ENCODE peak calls at places on chromosomes 7 and 10, in eight cellular contexts. J is astrocyte of the spinal cord, P is PC-3, W is foreskin fibroblast, Q is IMR-90, U is cardiac muscle cell, R is fibroblast of mammary gland, D is adrenal gland. Z is an unnamed sample.

GRCh38 chr10:32237644-32238345 is 109.2 kb downstream of the EPC1 start:
- DNase-seq in J (peak; percentile 54), P (peak; percentile 89), W (peak; percentile 79), Q (peak; percentile 76), U (peak; percentile 23), R (peak; percentile 82), D (no peak), Z (no peak)

GRCh38 chr10:102579206-102579790 is 65.0 kb upstream of the TRIM8 start:
- DNase-seq in J (peak; percentile 27), P (no peak), W (peak; percentile 25), Q (peak; percentile 25), U (peak; percentile 45), R (peak; percentile 38), D (no peak), Z (no peak)

GRCh38 chr10:130099344-130099743 is 11.3 kb downstream of the C10orf143 start:
- DNase-seq in J (no peak), P (no peak), W (no peak), Q (no peak), U (no peak), R (no peak), D (no peak), Z (no peak)

GRCh38 chr7:13800694-13801448 is 188.6 kb downstream of the ETV1 start:
- DNase-seq in J (peak; percentile 93), P (peak; percentile 86), W (peak; percentile 77), Q (peak; percentile 96), U (peak; percentile 74), R (peak; percentile 94), D (no peak), Z (no peak)

GRCh38 chr7:6444516-6445269 is 3.1 kb downstream of the DAGLB start:
- DNase-seq in J (no peak), P (no peak), W (no peak), Q (peak; percentile 60), U (no peak), R (no peak), D (no peak), Z (no peak)

GRCh38 chr7:96311967-96312366 is 9.9 kb downstream of the SLC25A13 start:
- DNase-seq in J (no peak), P (no peak), W (no peak), Q (peak; percentile 35), U (peak; percentile 67), R (peak; percentile 44), D (peak; percentile 77), Z (no peak)

GRCh38 chr7:12397671-12398070 is 6.0 kb downstream of the VWDE start:
- DNase-seq in J (no peak), P (no peak), W (no peak), Q (no peak), U (no peak), R (no peak), D (no peak), Z (no peak)

GRCh38 chr7:18666107-18666728 is 170.7 kb downstream of the HDAC9 start:
- DNase-seq in J (peak; percentile 64), P (peak; percentile 81), W (peak; percentile 58), Q (peak; percentile 74), U (peak; percentile 84), R (peak; percentile 81), D (peak; percentile 84), Z (peak; percentile 37)

GRCh38 chr7:29106128-29106988 is 40.0 kb downstream of the CPVL start:
- DNase-seq in J (peak; percentile 64), P (peak; percentile 77), W (peak; percentile 41), Q (peak; percentile 60), U (peak; percentile 83), R (peak; percentile 69), D (no peak), Z (no peak)

GRCh38 chr7:140696024-140696678 is 357 bp upstream of the NDUFB2 start:
- DNase-seq in J (peak; percentile 94), P (peak; percentile 92), W (peak; percentile 91), Q (peak; percentile 89), U (peak; percentile 96), R (peak; percentile 88), D (peak; percentile 98), Z (peak; percentile 96)

GRCh38 chr7:21603477-21603876 is 60.6 kb downstream of the DNAH11 start:
- DNase-seq in J (no peak), P (no peak), W (no peak), Q (no peak), U (no peak), R (no peak), D (no peak), Z (no peak)

GRCh38 chr10:95431900-95432342 is 129.2 kb downstream of the SORBS1 start:
- DNase-seq in J (no peak), P (no peak), W (no peak), Q (no peak), U (no peak), R (no peak), D (no peak), Z (no peak)

GRCh38 chr7:111424768-111425167 is 137.5 kb downstream of the IMMP2L start:
- DNase-seq in J (no peak), P (peak; percentile 70), W (peak; percentile 20), Q (peak; percentile 23), U (no peak), R (peak; percentile 26), D (no peak), Z (no peak)

GRCh38 chr7:26787696-26788095 is 76.7 kb downstream of the SKAP2 start:
- DNase-seq in J (no peak), P (no peak), W (no peak), Q (no peak), U (no peak), R (no peak), D (no peak), Z (no peak)

GRCh38 chr10:131092416-131092815 is 219.1 kb downstream of the TCERG1L start:
- DNase-seq in J (no peak), P (no peak), W (no peak), Q (no peak), U (no peak), R (no peak), D (no peak), Z (no peak)

GRCh38 chr10:80500572-80501380 is 36.9 kb upstream of the SH2D4B start:
- DNase-seq in J (peak; percentile 41), P (no peak), W (no peak), Q (no peak), U (peak; percentile 64), R (peak; percentile 83), D (peak; percentile 26), Z (no peak)

GRCh38 chr7:91126762-91127161 is 137.5 kb upstream of the FZD1 start:
- DNase-seq in J (no peak), P (no peak), W (no peak), Q (no peak), U (no peak), R (no peak), D (no peak), Z (no peak)

GRCh38 chr7:70599446-70600190 is 532.3 kb upstream of the GALNT17 start:
- DNase-seq in J (no peak), P (no peak), W (no peak), Q (no peak), U (no peak), R (no peak), D (no peak), Z (no peak)

GRCh38 chr10:119217401-119217800 is 10.0 kb downstream of the GRK5 start:
- DNase-seq in J (no peak), P (no peak), W (no peak), Q (no peak), U (no peak), R (no peak), D (no peak), Z (no peak)

GRCh38 chr7:27129729-27130539 is 623 bp downstream of the HOXA4 start:
- DNase-seq in J (no peak), P (peak; percentile 52), W (no peak), Q (no peak), U (no peak), R (no peak), D (peak; percentile 41), Z (no peak)

GRCh38 chr10:124522903-124523260 is 61.3 kb downstream of the LHPP start:
- DNase-seq in J (no peak), P (peak; percentile 16), W (no peak), Q (no peak), U (no peak), R (no peak), D (peak; percentile 52), Z (no peak)

GRCh38 chr10:124522131-124522902 is 60.7 kb downstream of the LHPP start:
- DNase-seq in J (no peak), P (no peak), W (no peak), Q (no peak), U (no peak), R (no peak), D (peak; percentile 75), Z (no peak)

GRCh38 chr10:124520553-124521428 is 59.2 kb downstream of the LHPP start:
- DNase-seq in J (peak; percentile 12), P (no peak), W (no peak), Q (peak; percentile 19), U (no peak), R (no peak), D (no peak), Z (no peak)

GRCh38 chr10:124523301-124523871 is 61.8 kb downstream of the LHPP start:
- DNase-seq in J (no peak), P (no peak), W (no peak), Q (no peak), U (peak; percentile 28), R (no peak), D (peak; percentile 48), Z (no peak)

GRCh38 chr10:124521429-124521871 is 59.8 kb downstream of the LHPP start:
- DNase-seq in J (no peak), P (no peak), W (no peak), Q (no peak), U (no peak), R (no peak), D (peak; percentile 95), Z (no peak)
- H3K4me3 ChIP-seq in J (no peak overlapping the region), P (no peak overlapping the region), W (no peak overlapping the region), Q (no peak overlapping the region), U (no peak overlapping the region), R (no peak overlapping the region), D (no peak overlapping the region), Z (no peak overlapping the region)

DNA sequence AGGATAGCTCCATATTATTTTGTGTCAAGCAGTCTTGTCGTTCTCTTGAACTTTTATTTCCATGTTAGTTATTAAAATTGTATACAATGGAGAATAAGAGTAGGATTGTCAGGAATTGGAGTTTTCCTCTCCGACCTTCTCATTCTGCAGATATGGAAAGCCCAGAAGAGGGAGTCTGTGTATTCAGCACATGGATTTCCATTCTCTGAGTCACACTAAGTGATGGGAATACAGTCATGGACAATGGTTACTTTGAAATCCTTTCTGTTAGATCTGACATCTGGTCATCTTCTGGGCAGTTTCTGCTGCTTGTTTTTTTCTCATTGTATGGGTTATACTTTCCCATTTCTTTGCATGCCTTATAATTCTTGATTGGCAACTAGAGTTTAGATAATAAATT is 5.0 kb upstream of the TASOR2 start:
- DNase-seq in J (no peak), P (peak; percentile 9), W (peak; percentile 53), Q (peak; percentile 77), U (no peak), R (peak; percentile 65), D (no peak), Z (no peak)
- TF ChIP-seq CTCF in J (no peak), P (peak; percentile 12), W (peak; percentile 31), Q (peak; percentile 24), U (peak; percentile 13), R (peak; percentile 21), D (no peak), Z (no peak)

GRCh38 chr7:53397911-53398310 is 362.5 kb downstream of the POM121L12 start:
- DNase-seq in J (no peak), P (no peak), W (no peak), Q (no peak), U (no peak), R (no peak), D (no peak), Z (no peak)

GRCh38 chr7:53398566-53398965 is 363.1 kb downstream of the POM121L12 start:
- DNase-seq in J (no peak), P (no peak), W (no peak), Q (no peak), U (no peak), R (no peak), D (no peak), Z (no peak)
- H3K4me3 ChIP-seq in J (no peak overlapping the region), P (no peak overlapping the region), W (no peak overlapping the region), Q (no peak overlapping the region), U (no peak overlapping the region), R (no peak overlapping the region), D (no peak overlapping the region), Z (no peak overlapping the region)

GRCh38 chr10:16049050-16049449 is 188.7 kb upstream of the MINDY3 start:
- DNase-seq in J (no peak), P (peak; percentile 2), W (no peak), Q (no peak), U (no peak), R (no peak), D (no peak), Z (no peak)
- TF ChIP-seq CTCF in J (no peak), P (peak; percentile 30), W (no peak), Q (no peak), U (no peak), R (no peak), D (no peak), Z (no peak)